ENCODE peak calls at places on chromosomes 5 and 9, in six cellular contexts. L is CD8-positive, alpha-beta T cell; N is cardiac muscle cell; T is ovary; V is endodermal cell; Z is effector memory CD4-positive, alpha-beta T cell. G is an unnamed sample. For H3K4me1, H3K36me3 and H3K9me3, the result is how much of the 10 kb centered on the place peaks cover.

GRCh38 chr5:126544087-126544740 is 50.8 kb downstream of the ALDH7A1 start:
- DNase-seq in T (no peak), Z (no peak), V (peak), L (peak), N (peak), G (no peak)

GRCh38 chr5:68464424-68464823 is 248.9 kb downstream of the PIK3R1 start:
- DNase-seq in N (peak), V (no peak), T (no peak), Z (peak), L (peak), G (no peak)

GRCh38 chr5:91244380-91245073 is 138.6 kb downstream of the ARRDC3 start:
- DNase-seq in L (no peak), T (no peak), N (peak), V (no peak), Z (no peak), G (no peak)

GRCh38 chr9:124800306-124801259 is 23.6 kb downstream of the OLFML2A start:
- DNase-seq in Z (no peak), N (peak), L (no peak), V (no peak), T (no peak), G (no peak)

GRCh38 chr5:90640484-90641059 is 82.0 kb downstream of the ADGRV1 start:
- DNase-seq in N (no peak), L (no peak), V (no peak), T (no peak), Z (no peak), G (no peak)

GRCh38 chr5:128163991-128164390 is 80.4 kb downstream of the SLC12A2 start:
- DNase-seq in V (no peak), N (no peak), Z (no peak), T (no peak), L (no peak), G (no peak)

GRCh38 chr5:126938461-126938860 is 91.9 kb downstream of the MARCHF3 start:
- DNase-seq in L (no peak), T (no peak), Z (no peak), N (peak), V (no peak), G (no peak)

GRCh38 chr5:91436241-91436640 is 53.1 kb upstream of the ARRDC3 start:
- DNase-seq in N (no peak), V (no peak), Z (no peak), L (no peak), T (no peak), G (no peak)

GRCh38 chr9:131735238-131736181 is 4.4 kb downstream of the RAPGEF1 start:
- DNase-seq in V (no peak), Z (no peak), N (no peak), T (no peak), L (no peak), G (no peak)

GRCh38 chr9:131738293-131738692 is 1.6 kb downstream of the RAPGEF1 start:
- DNase-seq in Z (no peak), L (no peak), T (no peak), V (no peak), N (no peak), G (no peak)

GRCh38 chr9:131737426-131737825 is 2.5 kb downstream of the RAPGEF1 start:
- DNase-seq in L (no peak), T (no peak), Z (no peak), N (no peak), V (no peak), G (no peak)

GRCh38 chr9:131734781-131735180 is 5.1 kb downstream of the RAPGEF1 start:
- DNase-seq in Z (no peak), N (no peak), T (no peak), L (no peak), V (no peak), G (no peak)

DNA sequence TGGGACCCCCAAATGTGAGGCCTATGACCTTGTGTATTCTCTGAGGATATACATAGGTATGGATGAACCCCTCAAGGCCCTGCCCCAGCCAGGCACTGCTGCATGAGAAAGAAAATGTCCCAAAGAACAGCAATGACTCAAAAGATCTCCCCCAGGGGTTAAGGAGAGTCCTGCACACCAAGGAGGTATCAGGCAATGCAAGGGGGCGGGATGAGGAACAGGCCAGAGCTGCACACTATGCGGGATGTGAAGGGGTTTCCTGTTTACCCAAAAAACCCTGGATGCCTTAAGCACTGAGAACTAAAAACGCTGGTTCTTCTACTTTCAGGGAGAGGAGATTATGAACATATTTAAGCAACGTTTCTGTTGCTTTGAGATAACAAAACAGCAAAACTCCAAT is 3.4 kb downstream of the RAPGEF1 start:
- DNase-seq in L (no peak), N (no peak), Z (no peak), T (no peak), V (no peak), G (no peak)
- H3K4me1 ChIP-seq in L (half or more), N (under half), Z (half or more), T (under half), V (under half), G (half or more)

GRCh38 chr9:98009437-98009836 is 26.3 kb downstream of the ANP32B start:
- DNase-seq in L (no peak), N (no peak), V (no peak), T (no peak), Z (no peak), G (no peak)

GRCh38 chr9:98008764-98009163 is 25.6 kb downstream of the ANP32B start:
- DNase-seq in V (no peak), T (no peak), Z (no peak), L (no peak), N (no peak), G (no peak)

GRCh38 chr9:98009926-98010325 is 26.8 kb downstream of the ANP32B start:
- DNase-seq in V (no peak), T (no peak), N (peak), Z (no peak), L (no peak), G (no peak)

GRCh38 chr9:98011122-98011521 is 28.0 kb downstream of the ANP32B start:
- DNase-seq in Z (no peak), T (no peak), V (no peak), L (no peak), N (no peak), G (no peak)

GRCh38 chr9:98010450-98010849 is 27.3 kb downstream of the ANP32B start:
- DNase-seq in T (no peak), L (no peak), N (peak), Z (no peak), V (peak), G (no peak)
- H3K36me3 ChIP-seq in T (under half), L (half or more), N (half or more), Z (half or more), V (half or more), G (half or more)

GRCh38 chr5:119862654-119863053 is 233.3 kb downstream of the FAM170A start:
- DNase-seq in N (no peak), L (no peak), Z (no peak), V (no peak), T (no peak), G (no peak)
- H3K9me3 ChIP-seq in N (under half), L (under half), Z (under half), V (under half), T (under half), G (under half)

GRCh38 chr5:138833726-138834480 is 41.2 kb downstream of the LRRTM2 start:
- DNase-seq in L (no peak), V (no peak), N (no peak), Z (no peak), T (no peak), G (no peak)
- H3K4me1 ChIP-seq in L (under half), V (under half), N (under half), Z (under half), T (under half), G (under half)

GRCh38 chr9:70409280-70409679 is 5.2 kb downstream of the KLF9 start:
- DNase-seq in N (peak), V (no peak), L (no peak), Z (no peak), T (peak), G (no peak)

GRCh38 chr9:70408393-70409040 is 5.9 kb downstream of the KLF9 start:
- DNase-seq in V (no peak), N (peak), L (no peak), T (peak), Z (no peak), G (no peak)

GRCh38 chr9:70405808-70406445 is 8.5 kb downstream of the KLF9 start:
- DNase-seq in T (peak), N (peak), V (no peak), L (no peak), Z (no peak), G (no peak)

GRCh38 chr9:70406446-70406862 is 8.0 kb downstream of the KLF9 start:
- DNase-seq in L (no peak), T (peak), N (peak), Z (no peak), V (no peak), G (no peak)

GRCh38 chr9:70407081-70407503 is 7.4 kb downstream of the KLF9 start:
- DNase-seq in Z (no peak), N (peak), V (no peak), L (no peak), T (peak), G (no peak)
- H3K36me3 ChIP-seq in Z (under half), N (under half), V (under half), L (under half), T (under half), G (under half)

DNA sequence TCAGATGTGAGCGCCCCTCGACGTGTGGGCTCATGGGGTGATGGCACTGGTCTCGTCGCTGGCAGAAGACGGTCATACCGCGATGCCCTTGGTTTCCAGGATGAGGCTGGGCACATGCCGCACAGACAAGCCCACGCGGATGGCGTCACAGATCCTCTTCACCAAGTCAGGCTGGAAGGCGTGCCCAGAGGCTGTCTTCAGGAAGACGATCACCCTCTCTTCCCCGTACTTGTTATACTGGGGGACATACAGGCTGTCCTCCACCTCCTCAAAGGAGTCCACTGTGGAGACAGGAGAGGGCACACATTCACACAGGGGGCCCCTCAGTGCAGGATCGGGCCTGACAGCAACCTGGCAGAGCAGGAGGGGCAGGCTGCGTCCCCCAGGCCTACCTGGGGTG is 41.9 kb upstream of the ZNF354A start:
- DNase-seq in Z (no peak), L (no peak), T (no peak), N (no peak), V (no peak), G (no peak)
- H3K9me3 ChIP-seq in Z (under half), L (under half), T (under half), N (under half), V (under half), G (under half)

GRCh38 chr5:87924451-87924850 is 344.2 kb downstream of the TMEM161B start:
- DNase-seq in N (no peak), V (peak), Z (no peak), L (no peak), T (no peak), G (no peak)
- H3K4me1 ChIP-seq in N (under half), V (under half), Z (under half), L (under half), T (under half), G (under half)

GRCh38 chr9:134760750-134761420 is 119.3 kb downstream of the COL5A1 start:
- DNase-seq in T (no peak), N (no peak), Z (no peak), L (no peak), V (no peak), G (no peak)
- H3K36me3 ChIP-seq in T (under half), N (under half), Z (under half), L (under half), V (under half), G (under half)

G was measured in CD4-positive, alpha-beta memory T cell.